ENCODE peak calls at places on chromosome 17, in seven cellular contexts. S is HepG2, D is HCT116, Q is H1, Z is SK-N-SH, G is GM12878, M is K562. L is an unnamed sample.
A peak's percentile ranks its signal among the peaks of the same experiment; 100 is the strongest.

GRCh38 chr17:39697961-39698360 is 1.9 kb upstream of the ERBB2 start:
- DNase-seq in S (no peak), D (no peak), Q (no peak), Z (no peak), G (no peak), M (no peak), L (no peak)

GRCh38 chr17:61400786-61401279 is 1.2 kb downstream of the TBX2 start:
- DNase-seq in S (no peak), D (no peak), Q (no peak), Z (peak; percentile 77), G (no peak), M (no peak), L (peak; percentile 69)

GRCh38 chr17:49210158-49211029 is at the start of the genes ABI3 and GNGT2:
- DNase-seq in S (no peak), D (no peak), Q (no peak), Z (peak; percentile 20), G (peak; percentile 92), M (no peak), L (no peak)

GRCh38 chr17:47717261-47717697 is 15.8 kb upstream of the TBX21 start:
- DNase-seq in S (no peak), D (no peak), Q (no peak), Z (peak; percentile 64), G (no peak), M (peak; percentile 69), L (no peak)

GRCh38 chr17:13597723-13598347 is 3.9 kb downstream of the HS3ST3A1 start:
- DNase-seq in S (peak; percentile 45), D (peak; percentile 27), Q (no peak), Z (peak; percentile 54), G (no peak), M (no peak), L (peak; percentile 66)

GRCh38 chr17:3668279-3669084 is at the start of the genes EMC6 and TAX1BP3:
- DNase-seq in S (peak; percentile 95), D (peak; percentile 93), Q (peak; percentile 95), Z (peak; percentile 99), G (peak; percentile 86), M (peak; percentile 97), L (peak; percentile 97)

GRCh38 chr17:28763804-28764266 is 20.0 kb downstream of the TRAF4 start:
- DNase-seq in S (peak; percentile 68), D (peak; percentile 53), Q (no peak), Z (peak; percentile 78), G (no peak), M (peak; percentile 77), L (peak; percentile 85)

GRCh38 chr17:47210105-47210504 is 957 bp downstream of the MYL4 start:
- DNase-seq in S (no peak), D (no peak), Q (no peak), Z (no peak), G (no peak), M (no peak), L (no peak)

GRCh38 chr17:49365667-49366066 is 3.6 kb upstream of the ZNF652 start:
- DNase-seq in S (peak; percentile 56), D (peak; percentile 65), Q (no peak), Z (peak; percentile 57), G (no peak), M (no peak), L (peak; percentile 82)

GRCh38 chr17:78111727-78112507 is 16.6 kb downstream of the TMC6 start:
- DNase-seq in S (no peak), D (no peak), Q (no peak), Z (no peak), G (no peak), M (no peak), L (no peak)

GRCh38 chr17:74276051-74276476 is 2.0 kb downstream of the DNAI2 start:
- DNase-seq in S (no peak), D (no peak), Q (no peak), Z (no peak), G (no peak), M (no peak), L (no peak)

GRCh38 chr17:49190932-49191331 is 19.4 kb downstream of the GNGT2 start:
- DNase-seq in S (no peak), D (no peak), Q (no peak), Z (no peak), G (no peak), M (no peak), L (no peak)

GRCh38 chr17:37138726-37139125 is 190.0 kb downstream of the AATF start:
- DNase-seq in S (no peak), D (no peak), Q (no peak), Z (no peak), G (no peak), M (no peak), L (no peak)

GRCh38 chr17:55614061-55614460 is 102.8 kb upstream of the SMIM36 start:
- DNase-seq in S (no peak), D (no peak), Q (no peak), Z (no peak), G (no peak), M (no peak), L (no peak)

GRCh38 chr17:81842725-81843504 is 8.1 kb upstream of the PPP1R27 start:
- DNase-seq in S (no peak), D (no peak), Q (no peak), Z (no peak), G (no peak), M (no peak), L (no peak)

GRCh38 chr17:29225388-29225787 is 21.3 kb upstream of the CRYBA1 start:
- DNase-seq in S (no peak), D (no peak), Q (no peak), Z (no peak), G (no peak), M (no peak), L (no peak)

GRCh38 chr17:68057531-68057952 is 22.0 kb downstream of the KPNA2 start:
- DNase-seq in S (no peak), D (peak; percentile 32), Q (no peak), Z (peak; percentile 24), G (no peak), M (peak; percentile 21), L (peak; percentile 54)

GRCh38 chr17:47969975-47970724 is 763 bp upstream of the CDK5RAP3 start:
- DNase-seq in S (no peak), D (no peak), Q (no peak), Z (no peak), G (no peak), M (no peak), L (no peak)

GRCh38 chr17:35052240-35052608 is 11.3 kb downstream of the RFFL start:
- DNase-seq in S (no peak), D (no peak), Q (no peak), Z (no peak), G (no peak), M (no peak), L (no peak)

GRCh38 chr17:81253358-81254131 is 14.4 kb downstream of the NDUFAF8 start:
- DNase-seq in S (no peak), D (no peak), Q (no peak), Z (peak; percentile 92), G (no peak), M (peak; percentile 77), L (peak; percentile 73)

GRCh38 chr17:13967416-13967815 is 101.9 kb upstream of the COX10 start:
- DNase-seq in S (no peak), D (no peak), Q (no peak), Z (no peak), G (no peak), M (no peak), L (no peak)

GRCh38 chr17:19724501-19725420 is 8.4 kb upstream of the SLC47A2 start:
- DNase-seq in S (no peak), D (no peak), Q (no peak), Z (no peak), G (no peak), M (no peak), L (peak; percentile 84)

GRCh38 chr17:47243737-47244598 is 9.7 kb upstream of the ITGB3 start:
- DNase-seq in S (no peak), D (no peak), Q (no peak), Z (no peak), G (no peak), M (no peak), L (no peak)

DNA sequence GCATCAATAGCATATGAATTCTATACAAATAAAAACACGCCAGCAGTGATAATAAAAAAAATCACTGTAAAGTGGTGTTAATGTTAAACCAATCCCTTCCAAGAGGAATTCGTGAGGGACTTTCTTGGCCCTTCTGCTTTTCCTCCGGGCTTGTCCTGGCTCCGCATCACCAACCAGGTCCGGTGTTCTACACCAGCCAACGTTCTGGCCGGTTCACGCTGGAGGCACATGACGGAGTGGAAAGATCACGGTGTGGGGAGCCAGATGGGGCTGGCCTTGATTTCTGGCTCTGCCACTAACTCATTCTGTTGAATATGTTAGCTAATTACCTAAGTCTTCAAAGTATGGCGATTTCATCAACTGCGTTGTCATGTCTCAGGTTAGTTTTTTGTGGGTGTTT is 1.4 kb upstream of the KRTAP29-1 start:
- DNase-seq in S (no peak), D (no peak), Q (no peak), Z (no peak), G (no peak), M (no peak), L (no peak)
- TF ChIP-seq JUND in S (no peak), D (no peak), Q (no peak), Z (no peak), G (no peak), M (no peak), L (no peak)

DNA sequence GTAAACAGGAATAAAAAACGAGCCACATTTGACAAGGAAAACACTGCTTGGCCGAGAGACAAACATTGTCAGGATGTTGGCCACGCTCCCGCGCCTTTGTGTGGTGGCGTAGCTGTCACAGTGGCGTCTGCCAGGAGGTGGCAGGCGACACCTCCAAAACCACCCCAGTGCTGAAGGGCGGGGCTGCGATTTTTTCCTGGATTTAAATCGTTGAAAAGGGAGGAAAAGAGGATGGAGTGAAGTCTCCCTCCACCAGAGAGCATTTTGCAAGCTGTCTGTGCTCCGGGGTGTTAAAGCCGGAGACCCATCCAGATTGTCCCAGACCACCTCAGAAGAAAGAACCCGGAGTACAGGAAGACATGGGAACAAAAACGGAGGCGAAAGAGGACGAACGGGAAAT is 12.7 kb downstream of the MRM3 start:
- DNase-seq in S (peak; percentile 24), D (peak; percentile 47), Q (no peak), Z (peak; percentile 90), G (no peak), M (peak; percentile 58), L (peak; percentile 68)
- TF ChIP-seq JUND in S (no peak), D (no peak), Q (no peak), Z (no peak), G (no peak), M (no peak), L (no peak)

GRCh38 chr17:9788582-9788981 is 2.8 kb downstream of the DHRS7C start:
- DNase-seq in S (no peak), D (no peak), Q (no peak), Z (no peak), G (no peak), M (no peak), L (no peak)
- TF ChIP-seq JUND in S (no peak), D (no peak), Q (no peak), Z (no peak), G (no peak), M (no peak), L (no peak)

GRCh38 chr17:79412110-79412509 is 198.7 kb downstream of the RBFOX3 start:
- DNase-seq in S (no peak), D (no peak), Q (no peak), Z (no peak), G (no peak), M (no peak), L (no peak)

GRCh38 chr17:79414063-79414462 is 196.8 kb downstream of the RBFOX3 start:
- DNase-seq in S (no peak), D (no peak), Q (no peak), Z (no peak), G (no peak), M (no peak), L (no peak)

GRCh38 chr17:79413591-79413990 is 197.3 kb downstream of the RBFOX3 start:
- DNase-seq in S (no peak), D (no peak), Q (no peak), Z (peak; percentile 72), G (no peak), M (no peak), L (no peak)

GRCh38 chr17:79410681-79411080 is 200.2 kb downstream of the RBFOX3 start:
- DNase-seq in S (no peak), D (no peak), Q (no peak), Z (no peak), G (no peak), M (no peak), L (no peak)

GRCh38 chr17:79411419-79411818 is 199.4 kb downstream of the RBFOX3 start:
- DNase-seq in S (no peak), D (no peak), Q (no peak), Z (no peak), G (no peak), M (no peak), L (no peak)
- TF ChIP-seq JUND in S (no peak), D (no peak), Q (no peak), Z (no peak), G (no peak), M (no peak), L (no peak)

L was measured in T47D.